ENCODE peak calls at places on chromosomes 12 and 14, in seven cellular contexts. One of them, this sample, is unnamed.

GRCh38 chr12:32431025-32431424 is 31.7 kb downstream of the FGD4 start:
- DNase-seq in tibial nerve: no peak
- DNase-seq in tibial artery: no peak
- DNase-seq in choroid plexus epithelial cell: no peak
- DNase-seq in heart left ventricle: no peak
- DNase-seq in lower leg skin: no peak
- DNase-seq in SK-N-SH: no peak
- DNase-seq in this sample: no peak

GRCh38 chr14:32630701-32631100 is 301.6 kb downstream of the AKAP6 start:
- DNase-seq in tibial nerve: no peak
- DNase-seq in tibial artery: no peak
- DNase-seq in choroid plexus epithelial cell: no peak
- DNase-seq in heart left ventricle: no peak
- DNase-seq in lower leg skin: no peak
- DNase-seq in SK-N-SH: no peak
- DNase-seq in this sample: no peak

GRCh38 chr14:97329701-97330100 is 532.5 kb downstream of the VRK1 start:
- DNase-seq in tibial nerve: no peak
- DNase-seq in tibial artery: no peak
- DNase-seq in choroid plexus epithelial cell: no peak
- DNase-seq in heart left ventricle: no peak
- DNase-seq in lower leg skin: no peak
- DNase-seq in SK-N-SH: no peak
- DNase-seq in this sample: peak; percentile 69

GRCh38 chr14:101616202-101616601 is 54.9 kb downstream of the DIO3 start:
- DNase-seq in tibial nerve: no peak
- DNase-seq in tibial artery: no peak
- DNase-seq in choroid plexus epithelial cell: no peak
- DNase-seq in heart left ventricle: no peak
- DNase-seq in lower leg skin: no peak
- DNase-seq in SK-N-SH: no peak
- DNase-seq in this sample: no peak

GRCh38 chr14:35362911-35363374 is 41.6 kb downstream of the NFKBIA start:
- DNase-seq in tibial nerve: no peak
- DNase-seq in tibial artery: no peak
- DNase-seq in choroid plexus epithelial cell: peak; percentile 64
- DNase-seq in heart left ventricle: no peak
- DNase-seq in lower leg skin: no peak
- DNase-seq in SK-N-SH: no peak
- DNase-seq in this sample: no peak

GRCh38 chr14:97056086-97056485 is 258.9 kb downstream of the VRK1 start:
- DNase-seq in tibial nerve: no peak
- DNase-seq in tibial artery: no peak
- DNase-seq in choroid plexus epithelial cell: no peak
- DNase-seq in heart left ventricle: no peak
- DNase-seq in lower leg skin: no peak
- DNase-seq in SK-N-SH: peak; percentile 8
- DNase-seq in this sample: no peak

GRCh38 chr12:116370004-116370404 is 92.5 kb upstream of the MED13L start:
- DNase-seq in tibial nerve: no peak
- DNase-seq in tibial artery: no peak
- DNase-seq in choroid plexus epithelial cell: peak; percentile 86
- DNase-seq in heart left ventricle: no peak
- DNase-seq in lower leg skin: no peak
- DNase-seq in SK-N-SH: no peak
- DNase-seq in this sample: no peak

GRCh38 chr14:61578745-61579144 is 116.6 kb upstream of the HIF1A start:
- DNase-seq in tibial nerve: no peak
- DNase-seq in tibial artery: no peak
- DNase-seq in choroid plexus epithelial cell: peak; percentile 61
- DNase-seq in heart left ventricle: no peak
- DNase-seq in lower leg skin: no peak
- DNase-seq in SK-N-SH: no peak
- DNase-seq in this sample: no peak

GRCh38 chr12:561908-562593 is 101.2 kb downstream of the NINJ2 start:
- DNase-seq in tibial nerve: no peak
- DNase-seq in tibial artery: peak; percentile 81
- DNase-seq in choroid plexus epithelial cell: no peak
- DNase-seq in heart left ventricle: peak; percentile 69
- DNase-seq in lower leg skin: peak; percentile 75
- DNase-seq in SK-N-SH: peak; percentile 52
- DNase-seq in this sample: no peak

GRCh38 chr12:52618216-52618615 is at the start of gene KRT73:
- DNase-seq in tibial nerve: no peak
- DNase-seq in tibial artery: no peak
- DNase-seq in choroid plexus epithelial cell: no peak
- DNase-seq in heart left ventricle: no peak
- DNase-seq in lower leg skin: no peak
- DNase-seq in SK-N-SH: no peak
- DNase-seq in this sample: no peak

GRCh38 chr12:4780624-4781023 is 60.4 kb downstream of the GALNT8 start:
- DNase-seq in tibial nerve: peak; percentile 55
- DNase-seq in tibial artery: peak; percentile 91
- DNase-seq in choroid plexus epithelial cell: no peak
- DNase-seq in heart left ventricle: no peak
- DNase-seq in lower leg skin: peak; percentile 56
- DNase-seq in SK-N-SH: no peak
- DNase-seq in this sample: no peak

GRCh38 chr14:96805906-96806305 is 8.7 kb downstream of the VRK1 start:
- DNase-seq in tibial nerve: no peak
- DNase-seq in tibial artery: no peak
- DNase-seq in choroid plexus epithelial cell: no peak
- DNase-seq in heart left ventricle: no peak
- DNase-seq in lower leg skin: no peak
- DNase-seq in SK-N-SH: no peak
- DNase-seq in this sample: no peak

GRCh38 chr12:108821407-108822397 is 35.7 kb downstream of the SSH1 start:
- DNase-seq in tibial nerve: no peak
- DNase-seq in tibial artery: no peak
- DNase-seq in choroid plexus epithelial cell: peak; percentile 61
- DNase-seq in heart left ventricle: peak; percentile 55
- DNase-seq in lower leg skin: no peak
- DNase-seq in SK-N-SH: no peak
- DNase-seq in this sample: no peak

GRCh38 chr12:76310110-76310509 is 38.1 kb downstream of the BBS10 start:
- DNase-seq in tibial nerve: no peak
- DNase-seq in tibial artery: no peak
- DNase-seq in choroid plexus epithelial cell: peak; percentile 70
- DNase-seq in heart left ventricle: no peak
- DNase-seq in lower leg skin: no peak
- DNase-seq in SK-N-SH: no peak
- DNase-seq in this sample: peak; percentile 22

GRCh38 chr14:74922752-74923401 is at the start of gene RPS6KL1:
- DNase-seq in tibial nerve: peak; percentile 52
- DNase-seq in tibial artery: peak; percentile 89
- DNase-seq in choroid plexus epithelial cell: peak; percentile 82
- DNase-seq in heart left ventricle: peak; percentile 86
- DNase-seq in lower leg skin: peak; percentile 65
- DNase-seq in SK-N-SH: peak; percentile 98
- DNase-seq in this sample: peak; percentile 33

GRCh38 chr12:104844123-104844522 is 114.0 kb downstream of the SLC41A2 start:
- DNase-seq in tibial nerve: no peak
- DNase-seq in tibial artery: no peak
- DNase-seq in choroid plexus epithelial cell: no peak
- DNase-seq in heart left ventricle: no peak
- DNase-seq in lower leg skin: no peak
- DNase-seq in SK-N-SH: no peak
- DNase-seq in this sample: no peak
- TF ChIP-seq CTCF in tibial nerve: no peak
- TF ChIP-seq CTCF in tibial artery: no peak
- TF ChIP-seq CTCF in choroid plexus epithelial cell: no peak
- TF ChIP-seq CTCF in heart left ventricle: no peak
- TF ChIP-seq CTCF in lower leg skin: no peak
- TF ChIP-seq CTCF in SK-N-SH: no peak
- TF ChIP-seq CTCF in this sample: no peak

GRCh38 chr12:3010214-3010930 is 51.2 kb downstream of the TEAD4 start:
- DNase-seq in tibial nerve: no peak
- DNase-seq in tibial artery: no peak
- DNase-seq in choroid plexus epithelial cell: no peak
- DNase-seq in heart left ventricle: no peak
- DNase-seq in lower leg skin: no peak
- DNase-seq in SK-N-SH: no peak
- DNase-seq in this sample: no peak

GRCh38 chr12:3005736-3006135 is 46.5 kb downstream of the TEAD4 start:
- DNase-seq in tibial nerve: no peak
- DNase-seq in tibial artery: no peak
- DNase-seq in choroid plexus epithelial cell: no peak
- DNase-seq in heart left ventricle: no peak
- DNase-seq in lower leg skin: no peak
- DNase-seq in SK-N-SH: no peak
- DNase-seq in this sample: no peak

GRCh38 chr12:3012786-3013185 is 53.6 kb downstream of the TEAD4 start:
- DNase-seq in tibial nerve: no peak
- DNase-seq in tibial artery: no peak
- DNase-seq in choroid plexus epithelial cell: no peak
- DNase-seq in heart left ventricle: no peak
- DNase-seq in lower leg skin: no peak
- DNase-seq in SK-N-SH: no peak
- DNase-seq in this sample: no peak

GRCh38 chr12:3014641-3015040 is 55.4 kb downstream of the TEAD4 start:
- DNase-seq in tibial nerve: no peak
- DNase-seq in tibial artery: no peak
- DNase-seq in choroid plexus epithelial cell: no peak
- DNase-seq in heart left ventricle: peak; percentile 41
- DNase-seq in lower leg skin: no peak
- DNase-seq in SK-N-SH: no peak
- DNase-seq in this sample: no peak

DNA sequence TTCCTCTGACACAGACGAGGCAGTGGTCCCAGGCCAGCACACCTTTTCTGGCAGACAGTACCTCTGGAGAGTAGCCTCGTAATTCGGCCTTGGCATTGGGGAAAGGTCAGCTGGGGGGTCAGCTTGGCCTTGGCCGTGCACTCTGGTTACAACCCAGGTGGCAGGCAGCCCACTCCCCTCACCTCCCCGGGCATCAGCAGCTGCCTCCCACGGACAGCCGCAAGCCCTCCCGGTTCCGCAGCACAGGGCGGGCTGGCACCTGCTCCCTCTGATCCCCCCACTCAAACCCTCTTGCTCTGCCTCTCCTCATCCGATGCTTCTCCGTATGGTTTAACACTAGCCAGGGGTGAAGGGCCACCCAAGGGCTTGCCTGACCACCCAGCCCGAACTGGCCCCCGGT is 50.6 kb downstream of the TEAD4 start:
- DNase-seq in tibial nerve: no peak
- DNase-seq in tibial artery: no peak
- DNase-seq in choroid plexus epithelial cell: no peak
- DNase-seq in heart left ventricle: no peak
- DNase-seq in lower leg skin: no peak
- DNase-seq in SK-N-SH: no peak
- DNase-seq in this sample: no peak
- H3K4me3 ChIP-seq in tibial nerve: no peak overlapping the region
- H3K4me3 ChIP-seq in tibial artery: no peak overlapping the region
- H3K4me3 ChIP-seq in choroid plexus epithelial cell: no peak overlapping the region
- H3K4me3 ChIP-seq in heart left ventricle: no peak overlapping the region
- H3K4me3 ChIP-seq in lower leg skin: no peak overlapping the region
- H3K4me3 ChIP-seq in SK-N-SH: no peak overlapping the region
- H3K4me3 ChIP-seq in this sample: no peak overlapping the region

GRCh38 chr12:120238224-120238616 is 27.3 kb downstream of the PXN start:
- DNase-seq in tibial nerve: no peak
- DNase-seq in tibial artery: no peak
- DNase-seq in choroid plexus epithelial cell: no peak
- DNase-seq in heart left ventricle: no peak
- DNase-seq in lower leg skin: no peak
- DNase-seq in SK-N-SH: no peak
- DNase-seq in this sample: no peak

GRCh38 chr12:120238839-120239445 is 26.6 kb downstream of the PXN start:
- DNase-seq in tibial nerve: no peak
- DNase-seq in tibial artery: no peak
- DNase-seq in choroid plexus epithelial cell: no peak
- DNase-seq in heart left ventricle: no peak
- DNase-seq in lower leg skin: no peak
- DNase-seq in SK-N-SH: no peak
- DNase-seq in this sample: no peak

GRCh38 chr12:120236124-120236398 is 29.5 kb downstream of the PXN start:
- DNase-seq in tibial nerve: no peak
- DNase-seq in tibial artery: no peak
- DNase-seq in choroid plexus epithelial cell: no peak
- DNase-seq in heart left ventricle: no peak
- DNase-seq in lower leg skin: no peak
- DNase-seq in SK-N-SH: no peak
- DNase-seq in this sample: no peak

GRCh38 chr12:120234643-120235368 is 30.7 kb downstream of the PXN start:
- DNase-seq in tibial nerve: peak; percentile 79
- DNase-seq in tibial artery: peak; percentile 96
- DNase-seq in choroid plexus epithelial cell: peak; percentile 97
- DNase-seq in heart left ventricle: peak; percentile 95
- DNase-seq in lower leg skin: peak; percentile 91
- DNase-seq in SK-N-SH: peak; percentile 67
- DNase-seq in this sample: peak; percentile 79

GRCh38 chr12:120235369-120236123 is 30.0 kb downstream of the PXN start:
- DNase-seq in tibial nerve: no peak
- DNase-seq in tibial artery: no peak
- DNase-seq in choroid plexus epithelial cell: no peak
- DNase-seq in heart left ventricle: no peak
- DNase-seq in lower leg skin: no peak
- DNase-seq in SK-N-SH: no peak
- DNase-seq in this sample: no peak
- TF ChIP-seq CTCF in tibial nerve: no peak
- TF ChIP-seq CTCF in tibial artery: no peak
- TF ChIP-seq CTCF in choroid plexus epithelial cell: peak; percentile 57
- TF ChIP-seq CTCF in heart left ventricle: no peak
- TF ChIP-seq CTCF in lower leg skin: no peak
- TF ChIP-seq CTCF in SK-N-SH: peak; percentile 46
- TF ChIP-seq CTCF in this sample: peak; percentile 60

GRCh38 chr12:30928356-30929264 is 2.1 kb downstream of the TSPAN11 start:
- DNase-seq in tibial nerve: no peak
- DNase-seq in tibial artery: peak; percentile 44
- DNase-seq in choroid plexus epithelial cell: no peak
- DNase-seq in heart left ventricle: no peak
- DNase-seq in lower leg skin: no peak
- DNase-seq in SK-N-SH: peak; percentile 71
- DNase-seq in this sample: no peak

GRCh38 chr12:30930238-30931010 is 3.9 kb downstream of the TSPAN11 start:
- DNase-seq in tibial nerve: no peak
- DNase-seq in tibial artery: no peak
- DNase-seq in choroid plexus epithelial cell: no peak
- DNase-seq in heart left ventricle: no peak
- DNase-seq in lower leg skin: no peak
- DNase-seq in SK-N-SH: no peak
- DNase-seq in this sample: no peak

GRCh38 chr12:30925607-30926242 is 823 bp upstream of the TSPAN11 start:
- DNase-seq in tibial nerve: no peak
- DNase-seq in tibial artery: no peak
- DNase-seq in choroid plexus epithelial cell: no peak
- DNase-seq in heart left ventricle: no peak
- DNase-seq in lower leg skin: no peak
- DNase-seq in SK-N-SH: no peak
- DNase-seq in this sample: no peak

GRCh38 chr12:30926243-30927209 is at the start of gene TSPAN11:
- DNase-seq in tibial nerve: no peak
- DNase-seq in tibial artery: peak; percentile 59
- DNase-seq in choroid plexus epithelial cell: peak; percentile 50
- DNase-seq in heart left ventricle: no peak
- DNase-seq in lower leg skin: no peak
- DNase-seq in SK-N-SH: peak; percentile 89
- DNase-seq in this sample: no peak

DNA sequence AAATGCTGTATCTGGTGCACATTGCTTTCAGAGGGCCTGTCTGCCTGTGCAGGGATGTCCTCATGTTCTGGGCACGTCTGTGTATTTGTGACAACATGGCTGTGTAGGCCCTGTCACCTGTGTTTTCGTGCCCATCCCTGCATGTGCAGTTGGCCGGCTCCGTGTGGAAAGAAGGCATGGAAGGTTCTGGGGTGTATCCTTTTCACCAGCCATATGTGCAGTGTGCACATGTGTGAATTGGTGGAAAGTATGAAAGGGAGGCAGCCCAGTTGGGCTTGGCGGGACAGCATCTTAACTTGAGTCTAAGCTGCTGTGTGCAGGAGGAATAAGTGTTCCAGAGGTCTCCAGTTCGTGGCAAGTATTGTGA is 645 bp downstream of the TSPAN11 start:
- DNase-seq in tibial nerve: no peak
- DNase-seq in tibial artery: peak; percentile 35
- DNase-seq in choroid plexus epithelial cell: no peak
- DNase-seq in heart left ventricle: no peak
- DNase-seq in lower leg skin: no peak
- DNase-seq in SK-N-SH: peak; percentile 51
- DNase-seq in this sample: no peak
- H3K4me3 ChIP-seq in tibial nerve: no peak overlapping the region
- H3K4me3 ChIP-seq in tibial artery: no peak overlapping the region
- H3K4me3 ChIP-seq in choroid plexus epithelial cell: no peak overlapping the region
- H3K4me3 ChIP-seq in heart left ventricle: no peak overlapping the region
- H3K4me3 ChIP-seq in lower leg skin: no peak overlapping the region
- H3K4me3 ChIP-seq in SK-N-SH: peak overlapping the region; percentile 60
- H3K4me3 ChIP-seq in this sample: peak overlapping the region; percentile 39

This sample was measured in astrocyte of the cerebellum.